ENCODE peak calls at places on chromosomes 13 and 19, in seven cellular contexts. A is COR-L47, F is tibial nerve, P is fibroblast of gingiva, D is NCI-H460, K is A172, B is RKO. Y is an unnamed sample.

GRCh38 chr19:14614099-14614412 is 31.2 kb downstream of the CLEC17A start:
- DNase-seq in A (no peak), F (no peak), P (no peak), D (no peak), K (no peak), B (no peak), Y (no peak)

GRCh38 chr13:33284916-33285315 is 639 bp downstream of the STARD13 start:
- DNase-seq in A (no peak), F (no peak), P (peak; percentile 15), D (peak; percentile 13), K (no peak), B (peak; percentile 83), Y (no peak)

GRCh38 chr13:95937700-95938320 is 115.4 kb downstream of the UGGT2 start:
- DNase-seq in A (no peak), F (no peak), P (no peak), D (no peak), K (no peak), B (no peak), Y (no peak)

GRCh38 chr19:17450264-17451075 is 2.0 kb upstream of the TMEM221 start:
- DNase-seq in A (no peak), F (no peak), P (no peak), D (no peak), K (peak; percentile 55), B (peak; percentile 60), Y (no peak)

GRCh38 chr19:40716031-40716654 is 543 bp downstream of the COQ8B start:
- DNase-seq in A (no peak), F (no peak), P (no peak), D (no peak), K (no peak), B (peak; percentile 91), Y (no peak)

GRCh38 chr19:51366999-51367564 is 894 bp upstream of the ETFB start:
- DNase-seq in A (no peak), F (no peak), P (no peak), D (no peak), K (no peak), B (no peak), Y (no peak)

GRCh38 chr19:31220540-31220939 is 128.7 kb downstream of the TSHZ3 start:
- DNase-seq in A (no peak), F (no peak), P (no peak), D (no peak), K (peak; percentile 30), B (peak; percentile 34), Y (no peak)

GRCh38 chr19:47081095-47081494 is 32.5 kb downstream of the ZC3H4 start:
- DNase-seq in A (no peak), F (no peak), P (no peak), D (no peak), K (no peak), B (no peak), Y (no peak)

GRCh38 chr13:20968745-20969144 is 66.2 kb upstream of the XPO4 start:
- DNase-seq in A (no peak), F (no peak), P (no peak), D (no peak), K (peak; percentile 19), B (no peak), Y (no peak)

GRCh38 chr13:25901460-25902376 is 150.1 kb downstream of the SHISA2 start:
- DNase-seq in A (no peak), F (no peak), P (peak; percentile 68), D (peak; percentile 14), K (peak; percentile 87), B (peak; percentile 39), Y (no peak)

GRCh38 chr19:32675720-32676185 is at the start of gene RGS9BP:
- DNase-seq in A (peak; percentile 47), F (peak; percentile 58), P (peak; percentile 78), D (no peak), K (peak; percentile 70), B (peak; percentile 77), Y (no peak)

GRCh38 chr19:38932425-38933179 is 1.9 kb downstream of the MRPS12 start:
- DNase-seq in A (peak; percentile 10), F (no peak), P (peak; percentile 33), D (no peak), K (no peak), B (no peak), Y (no peak)

GRCh38 chr13:45021250-45021649 is 31.9 kb downstream of the GPALPP1 start:
- DNase-seq in A (no peak), F (no peak), P (no peak), D (no peak), K (no peak), B (no peak), Y (no peak)

GRCh38 chr13:32073180-32073864 is 41.7 kb downstream of the FRY start:
- DNase-seq in A (no peak), F (no peak), P (no peak), D (no peak), K (no peak), B (no peak), Y (no peak)

GRCh38 chr13:40306817-40307216 is 359.6 kb downstream of the FOXO1 start:
- DNase-seq in A (no peak), F (no peak), P (no peak), D (no peak), K (no peak), B (peak; percentile 14), Y (no peak)